ENCODE peak calls at places on chromosomes 1 and 21, in seven cellular contexts. J, B, Q, Z, V, A and M are unnamed samples.

GRCh38 chr21:46180079-46180722 is 4.1 kb downstream of the SPATC1L start:
- DNase-seq in J (no peak), B (no peak), Q (no peak), Z (no peak), V (no peak), A (no peak), M (no peak)

GRCh38 chr1:159089184-159089791 is 12.7 kb upstream of the AIM2 start:
- DNase-seq in J (no peak), B (no peak), Q (no peak), Z (peak), V (no peak), A (no peak), M (no peak)

GRCh38 chr1:92461364-92462097 is 25.2 kb downstream of the GFI1 start:
- DNase-seq in J (no peak), B (no peak), Q (no peak), Z (no peak), V (no peak), A (no peak), M (no peak)

GRCh38 chr1:183734600-183735036 is 70.3 kb upstream of the RGL1 start:
- DNase-seq in J (peak), B (no peak), Q (no peak), Z (no peak), V (peak), A (no peak), M (no peak)

GRCh38 chr1:153985984-153986761 is at the start of gene RAB13:
- DNase-seq in J (peak), B (peak), Q (no peak), Z (peak), V (peak), A (peak), M (peak)

GRCh38 chr1:167223144-167224103 is 2.7 kb downstream of the POU2F1 start:
- DNase-seq in J (peak), B (peak), Q (no peak), Z (peak), V (peak), A (no peak), M (no peak)

GRCh38 chr1:209770636-209771415 is 13.5 kb downstream of the C1orf74 start:
- DNase-seq in J (no peak), B (no peak), Q (no peak), Z (no peak), V (no peak), A (no peak), M (no peak)

GRCh38 chr1:29282924-29283803 is 46.8 kb downstream of the PTPRU start:
- DNase-seq in J (peak), B (no peak), Q (no peak), Z (peak), V (peak), A (no peak), M (peak)

GRCh38 chr1:70608815-70609214 is 197.7 kb downstream of the CTH start:
- DNase-seq in J (no peak), B (no peak), Q (no peak), Z (no peak), V (no peak), A (no peak), M (no peak)

GRCh38 chr1:235495539-235495938 is 8.7 kb downstream of the B3GALNT2 start:
- DNase-seq in J (no peak), B (no peak), Q (no peak), Z (no peak), V (no peak), A (no peak), M (no peak)

GRCh38 chr1:186082235-186082937 is 292.7 kb downstream of the TPR start:
- DNase-seq in J (peak), B (peak), Q (no peak), Z (peak), V (peak), A (no peak), M (peak)

GRCh38 chr1:25645641-25646400 is 29.2 kb downstream of the MAN1C1 start:
- DNase-seq in J (no peak), B (no peak), Q (no peak), Z (no peak), V (no peak), A (no peak), M (no peak)

GRCh38 chr1:8520483-8520966 is 202.6 kb downstream of the SLC45A1 start:
- DNase-seq in J (peak), B (no peak), Q (no peak), Z (no peak), V (peak), A (no peak), M (no peak)